ENCODE peak calls at places on chromosome 1, in six cellular contexts. One of them, this sample, is unnamed.

GRCh38 chr1:160739098-160739511 is at the start of gene SLAMF7:
- DNase-seq in breast epithelium: no peak
- DNase-seq in Peyer's patch: no peak
- DNase-seq in effector memory CD4-positive, alpha-beta T cell: no peak
- DNase-seq in uterus: no peak
- DNase-seq in BE2C: no peak
- DNase-seq in this sample: peak

GRCh38 chr1:7885513-7886298 is 32.8 kb upstream of the UTS2 start:
- DNase-seq in BE2C: peak
- DNase-seq in uterus: peak
- DNase-seq in Peyer's patch: peak
- DNase-seq in breast epithelium: peak
- DNase-seq in effector memory CD4-positive, alpha-beta T cell: no peak
- DNase-seq in this sample: no peak

GRCh38 chr1:72690871-72691270 is 408.5 kb upstream of the NEGR1 start:
- DNase-seq in uterus: no peak
- DNase-seq in Peyer's patch: no peak
- DNase-seq in breast epithelium: no peak
- DNase-seq in effector memory CD4-positive, alpha-beta T cell: no peak
- DNase-seq in BE2C: no peak
- DNase-seq in this sample: no peak

GRCh38 chr1:110433803-110434202 is 17.1 kb upstream of the PROK1 start:
- DNase-seq in BE2C: peak
- DNase-seq in uterus: no peak
- DNase-seq in breast epithelium: no peak
- DNase-seq in effector memory CD4-positive, alpha-beta T cell: no peak
- DNase-seq in Peyer's patch: no peak
- DNase-seq in this sample: no peak

GRCh38 chr1:222948079-222948478 is 133.2 kb downstream of the DISP1 start:
- DNase-seq in Peyer's patch: no peak
- DNase-seq in BE2C: no peak
- DNase-seq in uterus: no peak
- DNase-seq in breast epithelium: no peak
- DNase-seq in effector memory CD4-positive, alpha-beta T cell: no peak
- DNase-seq in this sample: no peak

GRCh38 chr1:200269256-200269655 is 140.6 kb downstream of the ZNF281 start:
- DNase-seq in breast epithelium: no peak
- DNase-seq in Peyer's patch: no peak
- DNase-seq in BE2C: no peak
- DNase-seq in uterus: no peak
- DNase-seq in effector memory CD4-positive, alpha-beta T cell: no peak
- DNase-seq in this sample: no peak

GRCh38 chr1:52674497-52675384 is 23.4 kb downstream of the COA7 start:
- DNase-seq in breast epithelium: no peak
- DNase-seq in BE2C: peak
- DNase-seq in Peyer's patch: no peak
- DNase-seq in uterus: no peak
- DNase-seq in effector memory CD4-positive, alpha-beta T cell: no peak
- DNase-seq in this sample: no peak

GRCh38 chr1:161849518-161849917 is 83.4 kb downstream of the ATF6 start:
- DNase-seq in BE2C: no peak
- DNase-seq in effector memory CD4-positive, alpha-beta T cell: no peak
- DNase-seq in Peyer's patch: no peak
- DNase-seq in breast epithelium: no peak
- DNase-seq in uterus: no peak
- DNase-seq in this sample: no peak

GRCh38 chr1:181347495-181348390 is 135.6 kb upstream of the CACNA1E start:
- DNase-seq in Peyer's patch: no peak
- DNase-seq in uterus: no peak
- DNase-seq in breast epithelium: no peak
- DNase-seq in effector memory CD4-positive, alpha-beta T cell: no peak
- DNase-seq in BE2C: no peak
- DNase-seq in this sample: no peak

GRCh38 chr1:30684881-30685795 is 38.2 kb downstream of the MATN1 start:
- DNase-seq in uterus: peak
- DNase-seq in effector memory CD4-positive, alpha-beta T cell: peak
- DNase-seq in breast epithelium: peak
- DNase-seq in BE2C: no peak
- DNase-seq in Peyer's patch: peak
- DNase-seq in this sample: peak

GRCh38 chr1:55375617-55376258 is 160.6 kb upstream of the USP24 start:
- DNase-seq in Peyer's patch: no peak
- DNase-seq in uterus: peak
- DNase-seq in breast epithelium: no peak
- DNase-seq in BE2C: peak
- DNase-seq in effector memory CD4-positive, alpha-beta T cell: peak
- DNase-seq in this sample: no peak

GRCh38 chr1:209199822-209200221 is 383.7 kb upstream of the CAMK1G start:
- DNase-seq in breast epithelium: no peak
- DNase-seq in BE2C: no peak
- DNase-seq in uterus: no peak
- DNase-seq in Peyer's patch: no peak
- DNase-seq in effector memory CD4-positive, alpha-beta T cell: no peak
- DNase-seq in this sample: no peak

GRCh38 chr1:183783896-183784637 is 20.9 kb upstream of the RGL1 start:
- DNase-seq in Peyer's patch: no peak
- DNase-seq in breast epithelium: no peak
- DNase-seq in uterus: peak
- DNase-seq in effector memory CD4-positive, alpha-beta T cell: no peak
- DNase-seq in BE2C: peak
- DNase-seq in this sample: no peak

GRCh38 chr1:149848811-149849210 is 50.6 kb upstream of the BOLA1 start:
- DNase-seq in BE2C: no peak
- DNase-seq in uterus: no peak
- DNase-seq in effector memory CD4-positive, alpha-beta T cell: no peak
- DNase-seq in breast epithelium: no peak
- DNase-seq in Peyer's patch: no peak
- DNase-seq in this sample: no peak
- H3K4me3 ChIP-seq in BE2C: peak
- H3K4me3 ChIP-seq in uterus: no peak
- H3K4me3 ChIP-seq in effector memory CD4-positive, alpha-beta T cell: peak
- H3K4me3 ChIP-seq in breast epithelium: peak
- H3K4me3 ChIP-seq in Peyer's patch: no peak
- H3K4me3 ChIP-seq in this sample: peak

DNA sequence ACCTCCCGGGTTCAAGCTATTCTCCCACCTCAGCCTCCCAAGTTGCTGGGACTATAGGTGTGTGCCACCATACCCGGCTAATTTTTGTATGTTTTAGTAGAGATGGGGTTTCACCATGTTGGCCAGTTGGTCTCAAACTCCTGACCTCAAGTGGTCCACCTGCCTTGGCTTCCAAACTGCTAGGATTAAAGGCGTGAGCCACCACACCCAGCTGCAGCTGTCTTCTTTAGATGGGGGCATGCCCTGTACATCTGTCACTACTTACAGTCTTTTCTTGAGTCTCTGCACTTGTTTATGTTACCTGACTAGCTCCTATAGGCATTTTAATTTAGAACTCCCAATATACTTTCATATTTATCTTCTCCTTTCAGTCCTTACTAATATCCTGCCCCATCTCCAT is 64.2 kb downstream of the SELENOF start:
- DNase-seq in effector memory CD4-positive, alpha-beta T cell: no peak
- DNase-seq in Peyer's patch: no peak
- DNase-seq in uterus: no peak
- DNase-seq in BE2C: no peak
- DNase-seq in breast epithelium: no peak
- DNase-seq in this sample: no peak
- H3K4me3 ChIP-seq in effector memory CD4-positive, alpha-beta T cell: no peak
- H3K4me3 ChIP-seq in Peyer's patch: no peak
- H3K4me3 ChIP-seq in uterus: no peak
- H3K4me3 ChIP-seq in BE2C: no peak
- H3K4me3 ChIP-seq in breast epithelium: no peak
- H3K4me3 ChIP-seq in this sample: no peak

GRCh38 chr1:202825748-202826147 is 15.0 kb downstream of the PCAT6 start:
- DNase-seq in breast epithelium: no peak
- DNase-seq in effector memory CD4-positive, alpha-beta T cell: no peak
- DNase-seq in Peyer's patch: no peak
- DNase-seq in BE2C: peak
- DNase-seq in uterus: no peak
- DNase-seq in this sample: no peak
- H3K4me3 ChIP-seq in breast epithelium: no peak
- H3K4me3 ChIP-seq in effector memory CD4-positive, alpha-beta T cell: no peak
- H3K4me3 ChIP-seq in Peyer's patch: no peak
- H3K4me3 ChIP-seq in BE2C: no peak
- H3K4me3 ChIP-seq in uterus: no peak
- H3K4me3 ChIP-seq in this sample: no peak

GRCh38 chr1:172141351-172142000 is 279.0 kb upstream of the C1orf105 start:
- DNase-seq in BE2C: no peak
- DNase-seq in Peyer's patch: no peak
- DNase-seq in effector memory CD4-positive, alpha-beta T cell: no peak
- DNase-seq in uterus: no peak
- DNase-seq in breast epithelium: no peak
- DNase-seq in this sample: no peak
- H3K4me3 ChIP-seq in BE2C: peak
- H3K4me3 ChIP-seq in Peyer's patch: no peak
- H3K4me3 ChIP-seq in effector memory CD4-positive, alpha-beta T cell: no peak
- H3K4me3 ChIP-seq in uterus: peak
- H3K4me3 ChIP-seq in breast epithelium: peak
- H3K4me3 ChIP-seq in this sample: no peak

GRCh38 chr1:109112652-109113285 is 1.1 kb upstream of the ELAPOR1 start:
- DNase-seq in BE2C: peak
- DNase-seq in breast epithelium: peak
- DNase-seq in Peyer's patch: peak
- DNase-seq in uterus: peak
- DNase-seq in effector memory CD4-positive, alpha-beta T cell: peak
- DNase-seq in this sample: peak
- H3K4me3 ChIP-seq in BE2C: peak
- H3K4me3 ChIP-seq in breast epithelium: peak
- H3K4me3 ChIP-seq in Peyer's patch: peak
- H3K4me3 ChIP-seq in uterus: peak
- H3K4me3 ChIP-seq in effector memory CD4-positive, alpha-beta T cell: peak
- H3K4me3 ChIP-seq in this sample: peak

GRCh38 chr1:96076589-96076988 is 645.0 kb upstream of the PTBP2 start:
- DNase-seq in effector memory CD4-positive, alpha-beta T cell: no peak
- DNase-seq in Peyer's patch: no peak
- DNase-seq in BE2C: no peak
- DNase-seq in breast epithelium: no peak
- DNase-seq in uterus: no peak
- DNase-seq in this sample: no peak
- H3K4me3 ChIP-seq in effector memory CD4-positive, alpha-beta T cell: no peak
- H3K4me3 ChIP-seq in Peyer's patch: no peak
- H3K4me3 ChIP-seq in BE2C: no peak
- H3K4me3 ChIP-seq in breast epithelium: no peak
- H3K4me3 ChIP-seq in uterus: no peak
- H3K4me3 ChIP-seq in this sample: no peak

GRCh38 chr1:19646366-19646765 is 2.3 kb downstream of the NBL1 start:
- DNase-seq in BE2C: no peak
- DNase-seq in breast epithelium: no peak
- DNase-seq in effector memory CD4-positive, alpha-beta T cell: no peak
- DNase-seq in uterus: no peak
- DNase-seq in Peyer's patch: peak
- DNase-seq in this sample: no peak
- H3K4me3 ChIP-seq in BE2C: no peak
- H3K4me3 ChIP-seq in breast epithelium: peak
- H3K4me3 ChIP-seq in effector memory CD4-positive, alpha-beta T cell: no peak
- H3K4me3 ChIP-seq in uterus: peak
- H3K4me3 ChIP-seq in Peyer's patch: peak
- H3K4me3 ChIP-seq in this sample: no peak

GRCh38 chr1:6414443-6414844 is 5.3 kb downstream of the HES2 start:
- DNase-seq in Peyer's patch: peak
- DNase-seq in breast epithelium: no peak
- DNase-seq in uterus: no peak
- DNase-seq in effector memory CD4-positive, alpha-beta T cell: no peak
- DNase-seq in BE2C: peak
- DNase-seq in this sample: no peak
- H3K4me3 ChIP-seq in Peyer's patch: no peak
- H3K4me3 ChIP-seq in breast epithelium: peak
- H3K4me3 ChIP-seq in uterus: no peak
- H3K4me3 ChIP-seq in effector memory CD4-positive, alpha-beta T cell: no peak
- H3K4me3 ChIP-seq in BE2C: no peak
- H3K4me3 ChIP-seq in this sample: no peak

GRCh38 chr1:26701995-26702679 is 6.3 kb downstream of the ARID1A start:
- DNase-seq in effector memory CD4-positive, alpha-beta T cell: no peak
- DNase-seq in BE2C: no peak
- DNase-seq in Peyer's patch: no peak
- DNase-seq in uterus: no peak
- DNase-seq in breast epithelium: no peak
- DNase-seq in this sample: no peak

GRCh38 chr1:26700711-26701110 is 4.9 kb downstream of the ARID1A start:
- DNase-seq in BE2C: no peak
- DNase-seq in effector memory CD4-positive, alpha-beta T cell: no peak
- DNase-seq in breast epithelium: no peak
- DNase-seq in Peyer's patch: no peak
- DNase-seq in uterus: no peak
- DNase-seq in this sample: no peak

GRCh38 chr1:26702680-26703038 is 6.8 kb downstream of the ARID1A start:
- DNase-seq in uterus: no peak
- DNase-seq in breast epithelium: no peak
- DNase-seq in effector memory CD4-positive, alpha-beta T cell: no peak
- DNase-seq in Peyer's patch: no peak
- DNase-seq in BE2C: no peak
- DNase-seq in this sample: no peak

GRCh38 chr1:26703466-26703865 is 7.7 kb downstream of the ARID1A start:
- DNase-seq in uterus: no peak
- DNase-seq in breast epithelium: no peak
- DNase-seq in BE2C: no peak
- DNase-seq in Peyer's patch: no peak
- DNase-seq in effector memory CD4-positive, alpha-beta T cell: no peak
- DNase-seq in this sample: no peak

DNA sequence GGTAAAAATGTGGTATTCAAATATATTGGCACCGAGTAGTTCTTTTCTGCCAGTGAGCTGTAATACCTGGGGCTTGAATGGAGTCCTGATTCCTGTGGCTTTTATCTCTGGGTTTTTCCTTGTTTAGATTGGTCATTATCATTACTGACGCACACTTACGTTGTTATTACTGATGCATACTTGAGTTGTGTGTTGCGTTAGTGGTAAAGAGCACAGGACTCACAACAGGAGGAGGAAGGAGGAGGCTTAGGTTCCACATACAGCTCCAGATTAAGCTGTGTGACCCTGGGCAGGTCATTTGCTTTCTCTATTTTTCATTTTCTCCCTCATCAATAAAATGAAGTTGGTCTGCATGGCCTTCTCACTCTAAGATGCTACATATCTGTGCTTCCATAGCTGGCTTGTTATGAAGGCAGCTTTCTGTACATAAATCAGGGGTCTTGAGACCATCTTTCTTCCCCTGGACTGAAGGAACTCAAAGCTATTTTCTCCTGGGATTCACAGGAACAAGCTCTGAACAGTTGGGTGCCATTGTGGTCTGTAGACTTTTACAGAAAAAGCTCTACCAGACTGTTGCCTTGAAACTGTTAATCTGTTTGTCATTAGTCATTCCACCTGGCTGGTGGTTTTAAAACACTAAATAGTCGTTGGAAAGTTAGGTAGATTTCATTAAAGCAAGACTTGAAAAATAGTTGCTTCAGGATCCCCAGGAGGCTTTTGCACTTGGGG is 5.6 kb downstream of the ARID1A start:
- DNase-seq in BE2C: no peak
- DNase-seq in Peyer's patch: no peak
- DNase-seq in uterus: no peak
- DNase-seq in effector memory CD4-positive, alpha-beta T cell: no peak
- DNase-seq in breast epithelium: no peak
- DNase-seq in this sample: no peak
- H3K4me3 ChIP-seq in BE2C: no peak
- H3K4me3 ChIP-seq in Peyer's patch: no peak
- H3K4me3 ChIP-seq in uterus: no peak
- H3K4me3 ChIP-seq in effector memory CD4-positive, alpha-beta T cell: peak
- H3K4me3 ChIP-seq in breast epithelium: peak
- H3K4me3 ChIP-seq in this sample: peak

This sample was measured in CD8-positive, alpha-beta memory T cell.